ENCODE peak calls at places on chromosomes 12 and 14, in six cellular contexts. W, M, T, E, O and I are unnamed samples.

GRCh38 chr12:25979563-25979962 is 21.1 kb downstream of the RASSF8 start:
- DNase-seq in W (no peak), M (no peak), T (no peak), E (no peak), O (no peak), I (no peak)

GRCh38 chr14:67815573-67816235 is 686 bp downstream of the ZFYVE26 start:
- DNase-seq in W (no peak), M (no peak), T (no peak), E (no peak), O (no peak), I (no peak)

GRCh38 chr12:52208424-52209165 is 16.8 kb upstream of the KRT80 start:
- DNase-seq in W (no peak), M (no peak), T (no peak), E (no peak), O (no peak), I (no peak)

GRCh38 chr12:115938794-115939377 is 338.6 kb downstream of the MED13L start:
- DNase-seq in W (no peak), M (no peak), T (no peak), E (no peak), O (no peak), I (no peak)

GRCh38 chr12:131644481-131644880 is 66.4 kb upstream of the SFSWAP start:
- DNase-seq in W (no peak), M (no peak), T (no peak), E (no peak), O (no peak), I (no peak)

GRCh38 chr12:93176166-93176565 is 201.6 kb upstream of the NUDT4 start:
- DNase-seq in W (no peak), M (no peak), T (no peak), E (no peak), O (no peak), I (no peak)

GRCh38 chr12:14454098-14454907 is 88.8 kb downstream of the ATF7IP start:
- DNase-seq in W (peak; percentile 30), M (peak; percentile 65), T (peak; percentile 12), E (no peak), O (no peak), I (peak; percentile 2)

GRCh38 chr12:131362290-131363211 is 348.3 kb upstream of the SFSWAP start:
- DNase-seq in W (no peak), M (no peak), T (no peak), E (no peak), O (no peak), I (no peak)

GRCh38 chr12:106897082-106897481 is 58.6 kb upstream of the TMEM263 start:
- DNase-seq in W (no peak), M (peak; percentile 25), T (no peak), E (no peak), O (no peak), I (no peak)

GRCh38 chr14:102512713-102513373 is 3.3 kb upstream of the ANKRD9 start:
- DNase-seq in W (no peak), M (no peak), T (no peak), E (no peak), O (no peak), I (no peak)

GRCh38 chr12:18703916-18704315 is 33.9 kb downstream of the PLCZ1 start:
- DNase-seq in W (no peak), M (no peak), T (no peak), E (no peak), O (no peak), I (no peak)

GRCh38 chr12:21910642-21911041 is 30.6 kb downstream of the ABCC9 start:
- DNase-seq in W (no peak), M (no peak), T (no peak), E (no peak), O (no peak), I (no peak)

GRCh38 chr12:21912318-21912717 is 28.9 kb downstream of the ABCC9 start:
- DNase-seq in W (no peak), M (no peak), T (no peak), E (no peak), O (no peak), I (no peak)

GRCh38 chr12:21911832-21912231 is 29.4 kb downstream of the ABCC9 start:
- DNase-seq in W (no peak), M (no peak), T (no peak), E (no peak), O (no peak), I (no peak)

DNA sequence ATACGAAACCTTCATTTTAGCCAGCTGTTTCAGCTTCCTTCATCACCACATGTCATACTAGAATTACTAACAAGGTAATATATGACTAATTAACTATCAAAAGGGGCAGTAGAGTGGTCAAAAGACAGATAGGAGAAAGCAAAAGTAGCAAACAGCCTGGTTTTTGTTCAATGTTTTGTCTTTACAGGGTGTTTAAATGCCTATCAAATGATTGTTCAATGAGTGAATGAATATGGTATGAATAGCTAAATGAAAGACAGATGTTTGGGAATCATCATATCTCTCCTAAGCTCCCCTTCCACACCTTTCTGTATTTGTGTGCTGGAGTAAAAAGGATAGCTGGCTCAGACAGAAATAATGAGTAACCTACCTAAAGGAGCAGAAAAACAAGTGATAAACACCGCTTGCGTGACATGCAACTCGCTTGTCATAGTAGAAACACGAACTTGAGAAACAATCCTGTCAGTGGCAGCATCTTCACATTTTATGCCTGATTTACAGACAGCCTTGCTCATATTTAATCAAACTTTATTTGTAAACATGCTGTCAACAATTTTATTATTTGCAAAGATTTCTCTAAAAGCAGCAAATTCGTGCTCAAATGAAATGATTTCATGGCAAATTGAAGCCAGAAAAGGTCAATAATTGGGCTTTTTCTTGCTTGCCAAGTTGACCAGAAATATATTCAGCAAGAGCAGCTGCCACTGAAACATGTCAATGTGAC is 34.1 kb downstream of the ABCC9 start:
- DNase-seq in W (no peak), M (no peak), T (no peak), E (no peak), O (no peak), I (no peak)
- TF ChIP-seq TAF1 in W (no peak), M (no peak), T (no peak), E (no peak), O (no peak), I (no peak)

GRCh38 chr12:122422769-122423257 is 344 bp upstream of the CLIP1 start:
- DNase-seq in W (no peak), M (peak; percentile 49), T (no peak), E (no peak), O (peak; percentile 65), I (no peak)

GRCh38 chr12:122423258-122424165 is 1.0 kb upstream of the CLIP1 start:
- DNase-seq in W (no peak), M (peak; percentile 64), T (no peak), E (no peak), O (peak; percentile 61), I (no peak)

GRCh38 chr12:122421263-122421814 is 1.1 kb downstream of the CLIP1 start:
- DNase-seq in W (no peak), M (peak; percentile 82), T (peak; percentile 35), E (no peak), O (no peak), I (no peak)

GRCh38 chr12:122420471-122421262 is 1.8 kb downstream of the CLIP1 start:
- DNase-seq in W (no peak), M (no peak), T (no peak), E (no peak), O (no peak), I (no peak)

DNA sequence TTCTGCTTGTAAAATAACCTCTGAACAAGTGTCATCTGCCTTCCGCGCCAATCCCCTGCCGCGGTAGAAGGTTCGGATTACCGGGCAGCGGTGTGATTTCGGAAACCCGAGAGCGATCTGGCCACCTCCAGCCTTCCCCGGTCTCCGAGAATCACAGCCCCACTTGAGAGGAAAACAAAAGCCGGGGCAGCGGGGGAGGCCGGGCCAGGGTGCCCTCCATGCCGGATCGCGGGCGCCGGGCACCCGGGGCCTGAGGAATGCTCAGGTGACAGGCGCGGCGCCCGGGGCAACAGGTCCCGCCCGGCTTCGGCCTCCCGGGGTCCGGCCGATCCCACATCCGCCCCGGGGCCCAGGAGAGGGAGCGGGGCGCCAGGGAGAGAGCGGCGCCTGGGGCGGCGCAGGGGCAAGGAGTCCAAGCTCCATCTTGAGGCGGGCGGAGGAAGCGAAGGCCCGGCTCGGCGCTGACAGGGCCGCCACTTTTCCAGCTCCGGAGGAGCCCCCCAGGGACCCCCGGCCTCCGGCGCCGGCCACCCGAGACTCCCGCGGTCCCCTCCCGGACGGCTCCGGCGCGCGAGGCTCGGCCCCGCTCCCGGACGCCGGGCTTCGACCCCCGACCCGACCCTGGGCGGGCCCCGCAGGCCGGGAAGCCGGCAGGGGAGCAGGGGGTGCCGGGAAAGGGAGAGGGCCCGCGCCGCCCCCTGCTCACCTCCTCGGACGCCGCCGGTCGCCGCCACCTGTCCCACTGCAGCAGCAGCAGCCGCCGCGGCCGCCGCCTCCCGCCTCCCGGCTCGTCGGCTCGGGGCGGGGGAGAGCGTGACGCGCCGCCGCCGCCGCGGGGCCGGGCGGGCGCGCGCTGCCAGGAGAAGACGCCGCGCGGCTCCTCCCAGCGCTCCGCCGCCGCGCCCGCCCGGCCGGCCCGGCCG is at the start of gene CLIP1:
- DNase-seq in W (no peak), M (peak; percentile 27), T (peak; percentile 79), E (peak; percentile 59), O (peak; percentile 81), I (peak; percentile 46)
- TF ChIP-seq POLR2A in W (peak; percentile 72), M (peak; percentile 23), T (no peak), E (no peak), O (peak; percentile 40), I (peak; percentile 33)

GRCh38 chr12:122841544-122842321 is 6.5 kb downstream of the HIP1R start:
- DNase-seq in W (no peak), M (peak; percentile 66), T (no peak), E (no peak), O (no peak), I (no peak)
- TF ChIP-seq TAF1 in W (no peak), M (peak; percentile 16), T (no peak), E (no peak), O (no peak), I (no peak)

DNA sequence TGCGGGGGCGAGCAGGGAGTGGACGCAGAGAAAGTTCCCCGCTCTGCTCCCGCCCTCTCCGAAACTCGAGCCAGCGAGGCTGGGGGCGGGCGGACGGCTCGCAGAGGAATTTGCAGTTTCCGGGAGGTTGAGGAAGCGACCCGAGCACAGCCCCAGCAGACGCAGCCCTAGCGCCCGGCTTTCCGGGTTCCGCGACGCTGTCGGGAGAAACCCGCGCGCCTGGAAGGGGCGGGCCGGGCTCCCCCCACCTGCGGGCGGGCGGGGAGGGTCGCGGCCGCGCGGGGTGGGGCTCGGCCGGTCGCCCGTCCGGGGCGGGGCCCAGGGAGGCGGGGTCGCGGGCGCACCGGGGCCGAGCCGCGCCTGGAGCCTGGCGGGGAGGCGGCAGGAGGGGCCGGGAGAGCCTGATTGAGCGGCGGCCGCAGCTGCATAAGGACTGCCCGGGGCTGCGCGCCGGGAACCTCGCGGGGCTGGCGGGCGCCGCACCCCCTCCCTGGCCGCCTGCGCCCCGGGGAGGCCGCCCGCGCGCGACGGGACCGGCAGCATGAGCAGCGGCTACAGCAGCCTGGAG is at the start of gene RASSF3:
- DNase-seq in W (no peak), M (peak; percentile 44), T (peak; percentile 94), E (peak; percentile 48), O (peak; percentile 85), I (peak; percentile 61)
- TF ChIP-seq POLR2A in W (peak; percentile 74), M (no peak), T (peak; percentile 61), E (peak; percentile 0), O (peak; percentile 9), I (peak; percentile 35)

DNA sequence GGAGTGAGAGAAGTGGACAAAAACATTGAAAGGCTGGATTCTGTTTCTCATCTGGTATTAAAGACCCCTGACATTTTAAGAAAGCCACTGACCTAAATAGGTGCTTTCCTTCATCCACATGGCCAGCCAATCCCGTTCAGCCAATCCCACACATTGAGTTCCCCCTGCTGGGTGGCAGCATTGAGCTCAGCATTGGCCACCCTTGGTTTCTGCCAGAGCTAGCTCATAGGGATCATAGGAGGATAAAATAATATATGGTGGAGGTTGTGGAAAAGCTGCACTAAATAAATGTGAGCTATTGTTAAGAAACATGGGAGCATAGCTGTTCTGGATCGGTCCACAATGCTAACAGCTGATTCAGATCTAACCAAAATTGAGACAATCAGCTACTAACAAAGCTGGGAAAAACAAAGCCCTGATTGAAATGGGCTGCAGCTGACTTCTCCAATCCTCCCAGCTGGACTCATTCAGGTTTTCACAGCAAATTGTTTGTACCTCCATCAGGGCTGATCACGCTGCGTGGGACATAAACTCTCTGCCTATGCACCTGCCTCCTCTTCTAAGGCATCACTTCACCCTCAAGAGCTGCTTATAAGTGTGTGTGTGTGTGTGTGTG is 256.5 kb downstream of the EMP1 start:
- DNase-seq in W (no peak), M (no peak), T (no peak), E (no peak), O (no peak), I (no peak)
- TF ChIP-seq TAF1 in W (no peak), M (no peak), T (no peak), E (no peak), O (no peak), I (no peak)